ENCODE peak calls at places on chromosomes 6 and 20, in nine cellular contexts. E is HCT116, Y is transverse colon, V is adrenal gland, Q is Peyer's patch, K is A549, J is body of pancreas, C is right lobe of liver, U is uterus. O is an unnamed sample.

GRCh38 chr20:57780906-57781305 is 71.1 kb upstream of the PMEPA1 start:
- DNase-seq in E (no peak), Y (no peak), V (no peak), Q (no peak), K (no peak), J (no peak), C (no peak), U (no peak), O (no peak)

GRCh38 chr6:129645371-129646139 is 64.4 kb downstream of the ARHGAP18 start:
- DNase-seq in E (peak; percentile 65), Y (no peak), V (no peak), Q (no peak), K (no peak), J (no peak), C (no peak), U (no peak), O (no peak)

GRCh38 chr20:45041464-45042337 is 59.2 kb downstream of the KCNS1 start:
- DNase-seq in E (peak; percentile 66), Y (peak; percentile 14), V (no peak), Q (no peak), K (no peak), J (no peak), C (no peak), U (no peak), O (no peak)

GRCh38 chr6:3731700-3732099 is 19.8 kb downstream of the PXDC1 start:
- DNase-seq in E (no peak), Y (no peak), V (no peak), Q (no peak), K (no peak), J (no peak), C (peak; percentile 68), U (no peak), O (no peak)

GRCh38 chr20:58450259-58450658 is 61.2 kb downstream of the VAPB start:
- DNase-seq in E (no peak), Y (no peak), V (no peak), Q (no peak), K (no peak), J (no peak), C (no peak), U (no peak), O (no peak)

GRCh38 chr6:113980937-113981554 is 10.1 kb upstream of the HDAC2 start:
- DNase-seq in E (no peak), Y (no peak), V (no peak), Q (no peak), K (peak; percentile 21), J (no peak), C (no peak), U (no peak), O (no peak)

GRCh38 chr6:137370871-137371633 is 123.1 kb downstream of the OLIG3 start:
- DNase-seq in E (peak; percentile 2), Y (no peak), V (no peak), Q (no peak), K (no peak), J (no peak), C (no peak), U (no peak), O (no peak)

GRCh38 chr20:33685328-33686007 is 717 bp downstream of the E2F1 start:
- DNase-seq in E (no peak), Y (peak; percentile 72), V (no peak), Q (peak; percentile 82), K (no peak), J (no peak), C (no peak), U (peak; percentile 16), O (no peak)

GRCh38 chr6:31971279-31971992 is 502 bp downstream of the DXO start:
- DNase-seq in E (no peak), Y (no peak), V (no peak), Q (peak; percentile 51), K (no peak), J (no peak), C (no peak), U (no peak), O (no peak)

GRCh38 chr6:159762681-159763293 is 942 bp downstream of the ACAT2 start:
- DNase-seq in E (no peak), Y (peak; percentile 36), V (peak; percentile 52), Q (no peak), K (no peak), J (peak; percentile 27), C (peak; percentile 87), U (no peak), O (no peak)

GRCh38 chr20:57558614-57559285 is 2.2 kb upstream of the PCK1 start:
- DNase-seq in E (no peak), Y (no peak), V (no peak), Q (no peak), K (no peak), J (no peak), C (no peak), U (no peak), O (no peak)

GRCh38 chr20:60559462-60559861 is 601.2 kb downstream of the CDH26 start:
- DNase-seq in E (no peak), Y (no peak), V (no peak), Q (no peak), K (no peak), J (no peak), C (no peak), U (no peak), O (no peak)

GRCh38 chr20:57155415-57155814 is 111.0 kb downstream of the BMP7 start:
- DNase-seq in E (no peak), Y (no peak), V (no peak), Q (no peak), K (no peak), J (no peak), C (no peak), U (no peak), O (no peak)

DNA sequence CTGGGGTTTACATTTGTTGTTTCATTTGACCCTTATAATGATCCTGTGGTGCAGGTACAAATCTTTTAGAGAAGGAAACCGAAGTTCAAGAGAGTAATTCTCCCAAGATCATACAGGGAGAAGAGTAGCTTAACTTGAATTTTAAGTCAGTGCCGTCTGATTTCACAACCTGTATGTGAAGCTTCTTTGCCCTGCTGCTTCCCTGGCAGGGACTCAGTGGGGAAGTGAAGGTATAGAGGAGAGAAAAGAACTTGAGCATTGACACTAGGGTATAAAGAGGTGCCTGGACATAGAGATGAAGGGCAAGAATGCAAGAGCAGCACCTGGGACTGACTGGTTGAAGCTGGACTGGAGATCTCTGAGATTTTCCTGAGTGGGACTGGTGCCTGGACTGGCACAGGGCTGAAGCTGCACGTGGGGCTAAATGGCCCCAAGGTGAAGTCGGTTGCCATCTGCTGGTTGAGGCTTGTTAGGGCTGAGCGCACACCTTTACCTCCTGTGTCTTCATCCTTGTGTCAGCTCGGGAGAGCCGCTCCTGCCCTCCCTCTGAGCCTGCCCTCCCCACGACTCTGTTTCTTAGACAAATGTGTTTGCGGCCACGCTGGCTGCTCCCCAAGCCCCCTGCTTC is 41.8 kb downstream of the FARS2 start:
- DNase-seq in E (peak; percentile 42), Y (peak; percentile 55), V (peak; percentile 46), Q (peak; percentile 61), K (peak; percentile 33), J (peak; percentile 73), C (peak; percentile 80), U (no peak), O (peak; percentile 76)
- TF ChIP-seq CTCF in E (peak; percentile 79), Y (peak; percentile 39), V (peak; percentile 40), Q (peak; percentile 42), K (peak; percentile 21), J (peak; percentile 72), C (peak; percentile 70), U (peak; percentile 39), O (no peak)

GRCh38 chr20:35724321-35725230 is 17.5 kb downstream of the RBM39 start:
- DNase-seq in E (no peak), Y (no peak), V (no peak), Q (no peak), K (no peak), J (no peak), C (no peak), U (no peak), O (no peak)

GRCh38 chr20:35730583-35731468 is 11.2 kb downstream of the RBM39 start:
- DNase-seq in E (no peak), Y (no peak), V (no peak), Q (no peak), K (no peak), J (no peak), C (no peak), U (no peak), O (no peak)

GRCh38 chr20:35729836-35730582 is 12.1 kb downstream of the RBM39 start:
- DNase-seq in E (no peak), Y (no peak), V (no peak), Q (no peak), K (no peak), J (no peak), C (no peak), U (no peak), O (no peak)

GRCh38 chr20:35729283-35729807 is 12.7 kb downstream of the RBM39 start:
- DNase-seq in E (no peak), Y (no peak), V (no peak), Q (no peak), K (no peak), J (no peak), C (no peak), U (no peak), O (no peak)

DNA sequence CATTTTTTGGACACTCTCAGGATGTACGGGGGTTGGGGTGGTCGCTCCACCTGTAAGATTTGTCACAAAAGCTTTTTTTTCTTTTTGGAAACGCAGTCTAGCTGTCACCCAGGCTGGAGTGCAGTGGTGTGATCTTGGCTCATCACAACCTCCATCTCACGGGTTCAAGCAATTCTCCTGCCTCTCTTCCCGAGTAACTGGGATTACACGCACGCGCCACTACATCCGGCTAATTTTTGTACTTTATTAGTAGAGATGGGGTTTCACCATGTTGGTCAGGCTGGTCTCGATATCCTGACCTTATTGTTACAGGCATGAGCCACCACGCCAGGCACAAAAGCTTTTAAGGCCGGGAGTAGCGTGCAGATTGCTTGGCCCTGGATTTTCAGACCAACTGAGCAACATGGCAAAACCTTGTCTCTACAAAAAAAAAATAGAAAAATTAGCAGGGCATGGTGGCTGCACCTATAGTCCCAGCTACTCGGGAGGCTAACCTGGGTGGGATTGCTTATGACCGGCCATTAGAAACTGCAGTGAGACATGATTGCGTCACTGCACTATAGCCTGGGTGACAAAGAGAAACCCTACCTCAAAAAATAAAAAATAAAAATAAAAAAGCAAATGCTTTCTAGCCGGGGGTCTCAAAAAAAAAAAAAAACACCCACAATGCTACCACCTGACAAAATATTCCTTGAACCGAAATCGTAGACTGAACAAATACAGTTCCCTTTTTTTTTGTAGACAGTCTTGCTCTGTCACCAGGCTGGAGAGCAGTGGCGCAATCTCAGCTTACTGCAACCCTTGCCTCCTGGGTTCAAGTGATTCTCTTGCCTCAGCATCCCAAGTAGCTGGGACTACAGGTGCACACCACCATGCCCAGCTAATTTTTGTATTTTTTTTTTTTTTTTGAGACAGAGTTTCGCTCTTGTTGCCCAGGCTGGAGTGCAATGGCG is 15.0 kb downstream of the RBM39 start:
- DNase-seq in E (no peak), Y (no peak), V (no peak), Q (no peak), K (no peak), J (no peak), C (no peak), U (no peak), O (no peak)
- TF ChIP-seq POLR2A in E (no peak), Y (no peak), V (no peak), Q (no peak), K (no peak), J (no peak), C (no peak), U (no peak), O (no peak)

GRCh38 chr6:44286747-44287146 is 16.5 kb downstream of the TMEM151B start:
- DNase-seq in E (no peak), Y (no peak), V (no peak), Q (no peak), K (no peak), J (no peak), C (no peak), U (no peak), O (no peak)
- TF ChIP-seq CTCF in E (peak; percentile 10), Y (no peak), V (no peak), Q (no peak), K (no peak), J (no peak), C (no peak), U (no peak), O (no peak)

GRCh38 chr6:14729186-14729871 is 516.5 kb upstream of the JARID2 start:
- DNase-seq in E (no peak), Y (no peak), V (no peak), Q (no peak), K (no peak), J (no peak), C (no peak), U (no peak), O (no peak)
- TF ChIP-seq POLR2A in E (no peak), Y (no peak), V (no peak), Q (no peak), K (no peak), J (no peak), C (no peak), U (no peak), O (no peak)